ENCODE peak calls at places on chromosomes 13 and 19, in four cellular contexts. I is mesothelial cell of epicardium, P is AG04449, H is fibroblast of lung. V is an unnamed sample.

GRCh38 chr19:35253316-35254286 is 4.8 kb downstream of the LSR start:
- DNase-seq in I (no peak), P (no peak), H (no peak), V (no peak)

GRCh38 chr19:29666634-29667389 is 1.6 kb downstream of the PLEKHF1 start:
- DNase-seq in I (no peak), P (no peak), H (peak; percentile 76), V (no peak)

GRCh38 chr13:99373436-99373835 is 66.2 kb upstream of the GPR183 start:
- DNase-seq in I (no peak), P (no peak), H (no peak), V (no peak)

GRCh38 chr13:23654111-23655110 is 84.2 kb downstream of the TNFRSF19 start:
- DNase-seq in I (no peak), P (no peak), H (peak; percentile 60), V (peak; percentile 23)

GRCh38 chr13:40963927-40964326 is 55.2 kb downstream of the ELF1 start:
- DNase-seq in I (no peak), P (no peak), H (peak; percentile 43), V (peak; percentile 87)

GRCh38 chr13:113009743-113010509 is 40.9 kb downstream of the MCF2L start:
- DNase-seq in I (no peak), P (no peak), H (no peak), V (no peak)

GRCh38 chr13:20389696-20390525 is 135.7 kb downstream of the CRYL1 start:
- DNase-seq in I (no peak), P (no peak), H (no peak), V (no peak)

GRCh38 chr13:106373304-106373988 is 162.0 kb downstream of the EFNB2 start:
- DNase-seq in I (no peak), P (no peak), H (peak; percentile 24), V (no peak)

GRCh38 chr19:57302020-57302465 is 18.2 kb upstream of the ZNF543 start:
- DNase-seq in I (no peak), P (peak; percentile 85), H (peak; percentile 97), V (peak; percentile 91)

GRCh38 chr19:21092107-21092506 is 10.1 kb downstream of the ZNF714 start:
- DNase-seq in I (no peak), P (no peak), H (peak; percentile 6), V (no peak)

GRCh38 chr19:13689050-13689449 is 75.3 kb upstream of the MRI1 start:
- DNase-seq in I (no peak), P (no peak), H (peak; percentile 23), V (peak; percentile 53)

GRCh38 chr19:802888-803561 is 5.8 kb downstream of the PTBP1 start:
- DNase-seq in I (no peak), P (no peak), H (peak; percentile 35), V (no peak)

GRCh38 chr13:59483441-59484116 is 680.1 kb downstream of the DIAPH3 start:
- DNase-seq in I (no peak), P (no peak), H (peak; percentile 41), V (no peak)

GRCh38 chr13:74289861-74290260 is 155.7 kb upstream of the KLF12 start:
- DNase-seq in I (no peak), P (no peak), H (no peak), V (no peak)

GRCh38 chr19:32219881-32220552 is 125.4 kb upstream of the ZNF507 start:
- DNase-seq in I (no peak), P (no peak), H (no peak), V (no peak)
- TF ChIP-seq CTCF in I (no peak), P (no peak), H (no peak), V (no peak)

GRCh38 chr19:7933411-7933810 is 7.5 kb upstream of the CTXN1 start:
- DNase-seq in I (no peak), P (no peak), H (no peak), V (no peak)
- TF ChIP-seq CTCF in I (peak; percentile 20), P (peak; percentile 12), H (peak; percentile 22), V (no peak)

GRCh38 chr19:2274937-2275535 is 6.9 kb downstream of the PEAK3 start:
- DNase-seq in I (no peak), P (no peak), H (peak; percentile 59), V (peak; percentile 48)
- TF ChIP-seq CTCF in I (peak; percentile 35), P (peak; percentile 72), H (peak; percentile 64), V (peak; percentile 32)

DNA sequence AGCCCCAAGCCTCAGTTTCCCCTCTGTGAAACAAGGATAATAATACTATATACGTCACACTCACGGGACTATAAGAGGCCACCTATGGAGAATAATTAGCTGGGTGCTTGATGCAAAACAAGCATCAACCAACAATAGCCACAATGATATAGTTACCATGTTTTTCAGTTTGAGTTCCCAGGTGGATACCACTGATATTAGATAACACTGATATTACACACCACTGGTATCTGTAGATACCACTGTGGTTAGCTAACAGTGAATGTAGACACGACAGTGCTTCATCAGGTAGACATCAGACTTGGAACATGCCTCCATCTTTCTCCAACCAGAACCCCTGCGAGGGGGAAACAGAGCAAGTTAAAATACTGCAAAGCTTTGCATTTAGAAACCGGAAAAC is 80.5 kb downstream of the RNASEH2B start:
- DNase-seq in I (no peak), P (no peak), H (no peak), V (no peak)
- TF ChIP-seq CTCF in I (no peak), P (no peak), H (no peak), V (no peak)

V was measured in RWPE1.